ENCODE peak calls at places on chromosomes 11 and 22, in six cellular contexts. L, P, C, O, V and B are unnamed samples.

GRCh38 chr11:64339754-64340408 is at the start of gene CCDC88B:
- DNase-seq in L (peak; percentile 84), P (peak; percentile 78), C (peak; percentile 74), O (peak; percentile 86), V (peak; percentile 78), B (peak; percentile 89)

GRCh38 chr11:17905477-17905876 is 107.4 kb downstream of the SERGEF start:
- DNase-seq in L (no peak), P (no peak), C (no peak), O (peak; percentile 29), V (no peak), B (peak; percentile 55)

GRCh38 chr11:34647532-34647931 is 26.6 kb downstream of the EHF start:
- DNase-seq in L (no peak), P (no peak), C (no peak), O (no peak), V (no peak), B (no peak)

GRCh38 chr22:45684752-45685359 is 13.2 kb downstream of the ATXN10 start:
- DNase-seq in L (no peak), P (no peak), C (no peak), O (no peak), V (no peak), B (no peak)

GRCh38 chr11:17256512-17256911 is 20.0 kb upstream of the NUCB2 start:
- DNase-seq in L (no peak), P (no peak), C (no peak), O (no peak), V (no peak), B (no peak)

GRCh38 chr11:84780689-84781293 is 846.4 kb downstream of the DLG2 start:
- DNase-seq in L (no peak), P (no peak), C (no peak), O (no peak), V (no peak), B (no peak)

GRCh38 chr11:9755561-9755960 is 91.7 kb downstream of the SWAP70 start:
- DNase-seq in L (no peak), P (no peak), C (no peak), O (no peak), V (no peak), B (no peak)

GRCh38 chr11:67023957-67024353 is 1.0 kb downstream of the SYT12 start:
- DNase-seq in L (no peak), P (no peak), C (no peak), O (no peak), V (no peak), B (no peak)

GRCh38 chr22:47270463-47271135 is 508.1 kb downstream of the TBC1D22A start:
- DNase-seq in L (no peak), P (no peak), C (no peak), O (no peak), V (no peak), B (no peak)

GRCh38 chr22:45262195-45262930 is 21.7 kb upstream of the KIAA0930 start:
- DNase-seq in L (no peak), P (no peak), C (no peak), O (no peak), V (no peak), B (no peak)

GRCh38 chr11:111696556-111696955 is 69.6 kb downstream of the PPP2R1B start:
- DNase-seq in L (no peak), P (no peak), C (no peak), O (no peak), V (no peak), B (no peak)

GRCh38 chr11:64146036-64146943 is 19.6 kb downstream of the MACROD1 start:
- DNase-seq in L (peak; percentile 55), P (peak; percentile 58), C (peak; percentile 33), O (peak; percentile 82), V (peak; percentile 26), B (peak; percentile 84)

GRCh38 chr11:116563028-116563712 is 209.6 kb downstream of the BUD13 start:
- DNase-seq in L (no peak), P (no peak), C (no peak), O (no peak), V (no peak), B (no peak)

GRCh38 chr11:92605667-92606066 is 363.8 kb upstream of the MTNR1B start:
- DNase-seq in L (no peak), P (no peak), C (no peak), O (no peak), V (no peak), B (no peak)

GRCh38 chr22:47835726-47836125 is 1073.3 kb downstream of the TBC1D22A start:
- DNase-seq in L (no peak), P (no peak), C (no peak), O (no peak), V (no peak), B (no peak)

GRCh38 chr22:27327497-27327896 is 474.1 kb downstream of the MN1 start:
- DNase-seq in L (no peak), P (no peak), C (no peak), O (no peak), V (no peak), B (no peak)